ENCODE peak calls at places on chromosome 9, in eight cellular contexts. One of them, this sample, is unnamed.

GRCh38 chr9:86766912-86767311 is 180.4 kb downstream of the GAS1 start:
- DNase-seq in spleen: no peak
- DNase-seq in GM23338: no peak
- DNase-seq in ovary: no peak
- DNase-seq in H9: no peak
- DNase-seq in upper lobe of left lung: no peak
- DNase-seq in fibroblast of lung: peak; percentile 97
- DNase-seq in A549: no peak
- DNase-seq in this sample: no peak

GRCh38 chr9:132622144-132622543 is 39.7 kb downstream of the BARHL1 start:
- DNase-seq in spleen: no peak
- DNase-seq in H9: no peak
- DNase-seq in GM23338: no peak
- DNase-seq in fibroblast of lung: peak; percentile 55
- DNase-seq in A549: no peak
- DNase-seq in upper lobe of left lung: no peak
- DNase-seq in ovary: no peak
- DNase-seq in this sample: peak; percentile 53

GRCh38 chr9:117043159-117043558 is 356.1 kb downstream of the TRIM32 start:
- DNase-seq in fibroblast of lung: no peak
- DNase-seq in H9: no peak
- DNase-seq in upper lobe of left lung: no peak
- DNase-seq in ovary: no peak
- DNase-seq in A549: no peak
- DNase-seq in spleen: no peak
- DNase-seq in GM23338: no peak
- DNase-seq in this sample: no peak

GRCh38 chr9:91359734-91360470 is 1.8 kb downstream of the AUH start:
- DNase-seq in H9: no peak
- DNase-seq in fibroblast of lung: no peak
- DNase-seq in GM23338: no peak
- DNase-seq in A549: no peak
- DNase-seq in ovary: no peak
- DNase-seq in upper lobe of left lung: no peak
- DNase-seq in spleen: no peak
- DNase-seq in this sample: peak; percentile 33

GRCh38 chr9:137267933-137268355 is 9.6 kb upstream of the TOR4A start:
- DNase-seq in ovary: no peak
- DNase-seq in upper lobe of left lung: no peak
- DNase-seq in GM23338: no peak
- DNase-seq in H9: no peak
- DNase-seq in spleen: peak; percentile 73
- DNase-seq in A549: no peak
- DNase-seq in fibroblast of lung: no peak
- DNase-seq in this sample: no peak

GRCh38 chr9:119224431-119224830 is 144.8 kb downstream of the BRINP1 start:
- DNase-seq in ovary: no peak
- DNase-seq in upper lobe of left lung: no peak
- DNase-seq in A549: no peak
- DNase-seq in spleen: no peak
- DNase-seq in H9: no peak
- DNase-seq in GM23338: no peak
- DNase-seq in fibroblast of lung: no peak
- DNase-seq in this sample: no peak

GRCh38 chr9:105643795-105644194 is 18.5 kb upstream of the TAL2 start:
- DNase-seq in GM23338: no peak
- DNase-seq in spleen: no peak
- DNase-seq in ovary: no peak
- DNase-seq in upper lobe of left lung: no peak
- DNase-seq in H9: no peak
- DNase-seq in A549: no peak
- DNase-seq in fibroblast of lung: no peak
- DNase-seq in this sample: no peak

GRCh38 chr9:80605129-80605528 is 1033.4 kb downstream of the TLE4 start:
- DNase-seq in spleen: no peak
- DNase-seq in fibroblast of lung: peak; percentile 57
- DNase-seq in A549: peak; percentile 35
- DNase-seq in upper lobe of left lung: no peak
- DNase-seq in GM23338: peak; percentile 62
- DNase-seq in ovary: no peak
- DNase-seq in H9: no peak
- DNase-seq in this sample: no peak

GRCh38 chr9:120542701-120543490 is 37.1 kb downstream of the CDK5RAP2 start:
- DNase-seq in upper lobe of left lung: no peak
- DNase-seq in GM23338: no peak
- DNase-seq in ovary: no peak
- DNase-seq in spleen: no peak
- DNase-seq in H9: no peak
- DNase-seq in A549: no peak
- DNase-seq in fibroblast of lung: peak; percentile 8
- DNase-seq in this sample: no peak

GRCh38 chr9:18855636-18856035 is 177.4 kb downstream of the SAXO1 start:
- DNase-seq in ovary: no peak
- DNase-seq in H9: no peak
- DNase-seq in GM23338: no peak
- DNase-seq in upper lobe of left lung: no peak
- DNase-seq in A549: no peak
- DNase-seq in fibroblast of lung: peak; percentile 43
- DNase-seq in spleen: no peak
- DNase-seq in this sample: no peak

GRCh38 chr9:136403915-136404800 is 4.2 kb upstream of the SNAPC4 start:
- DNase-seq in GM23338: no peak
- DNase-seq in upper lobe of left lung: peak; percentile 72
- DNase-seq in A549: no peak
- DNase-seq in H9: no peak
- DNase-seq in spleen: peak; percentile 80
- DNase-seq in fibroblast of lung: no peak
- DNase-seq in ovary: no peak
- DNase-seq in this sample: no peak

GRCh38 chr9:110129460-110129859 is 78.5 kb downstream of the C9orf152 start:
- DNase-seq in spleen: no peak
- DNase-seq in H9: no peak
- DNase-seq in A549: no peak
- DNase-seq in ovary: no peak
- DNase-seq in fibroblast of lung: no peak
- DNase-seq in upper lobe of left lung: no peak
- DNase-seq in GM23338: no peak
- DNase-seq in this sample: no peak
- H3K4me1 ChIP-seq in spleen: peaks cover 69% of the 10 kb centered on the region
- H3K4me1 ChIP-seq in H9: peaks cover 45% of the 10 kb centered on the region
- H3K4me1 ChIP-seq in A549: peaks cover 64% of the 10 kb centered on the region
- H3K4me1 ChIP-seq in ovary: peaks cover 27% of the 10 kb centered on the region
- H3K4me1 ChIP-seq in fibroblast of lung: peaks cover 55% of the 10 kb centered on the region
- H3K4me1 ChIP-seq in upper lobe of left lung: peaks cover 60% of the 10 kb centered on the region
- H3K4me1 ChIP-seq in GM23338: peaks cover 69% of the 10 kb centered on the region
- H3K4me1 ChIP-seq in this sample: peaks cover 86% of the 10 kb centered on the region

GRCh38 chr9:34197280-34197679 is 18.4 kb downstream of the UBAP1 start:
- DNase-seq in fibroblast of lung: no peak
- DNase-seq in spleen: no peak
- DNase-seq in GM23338: no peak
- DNase-seq in ovary: no peak
- DNase-seq in H9: no peak
- DNase-seq in upper lobe of left lung: no peak
- DNase-seq in A549: no peak
- DNase-seq in this sample: no peak
- H3K4me1 ChIP-seq in fibroblast of lung: no peaks in the 10 kb centered on the region
- H3K4me1 ChIP-seq in spleen: peaks cover 6% of the 10 kb centered on the region
- H3K4me1 ChIP-seq in GM23338: peaks cover 13% of the 10 kb centered on the region
- H3K4me1 ChIP-seq in ovary: peaks cover 13% of the 10 kb centered on the region
- H3K4me1 ChIP-seq in H9: peaks cover 6% of the 10 kb centered on the region
- H3K4me1 ChIP-seq in upper lobe of left lung: peaks cover 18% of the 10 kb centered on the region
- H3K4me1 ChIP-seq in A549: peaks cover 22% of the 10 kb centered on the region
- H3K4me1 ChIP-seq in this sample: peaks cover 21% of the 10 kb centered on the region

DNA sequence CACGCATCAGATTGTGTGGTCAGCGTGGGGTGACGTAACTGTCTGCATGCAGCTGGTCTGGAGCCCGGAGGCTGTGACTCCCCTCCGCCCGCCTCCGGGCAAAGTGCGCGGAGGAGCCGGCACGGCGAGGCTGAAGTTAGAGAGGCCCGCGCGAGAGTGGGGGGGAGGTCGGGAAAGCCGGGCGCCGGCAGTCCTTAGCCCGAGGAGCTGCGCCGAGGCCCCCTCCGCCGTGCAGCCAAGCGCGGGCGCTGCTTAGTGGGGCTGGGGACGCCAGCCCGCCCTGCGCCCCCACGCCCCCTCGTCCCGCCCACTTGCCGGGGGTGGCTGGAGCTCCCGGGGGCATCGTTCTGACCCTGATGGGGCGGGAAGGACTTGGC is 422 bp downstream of the NINJ1 start:
- DNase-seq in spleen: peak; percentile 92
- DNase-seq in fibroblast of lung: peak; percentile 89
- DNase-seq in ovary: no peak
- DNase-seq in upper lobe of left lung: peak; percentile 91
- DNase-seq in H9: no peak
- DNase-seq in A549: peak; percentile 54
- DNase-seq in GM23338: peak; percentile 65
- DNase-seq in this sample: peak; percentile 79
- H3K4me1 ChIP-seq in spleen: peaks cover 52% of the 10 kb centered on the region
- H3K4me1 ChIP-seq in fibroblast of lung: peaks cover 17% of the 10 kb centered on the region
- H3K4me1 ChIP-seq in ovary: peaks cover 31% of the 10 kb centered on the region
- H3K4me1 ChIP-seq in upper lobe of left lung: peaks cover 70% of the 10 kb centered on the region
- H3K4me1 ChIP-seq in H9: no peaks in the 10 kb centered on the region
- H3K4me1 ChIP-seq in A549: peaks cover 46% of the 10 kb centered on the region
- H3K4me1 ChIP-seq in GM23338: peaks cover 12% of the 10 kb centered on the region
- H3K4me1 ChIP-seq in this sample: peaks cover 62% of the 10 kb centered on the region

DNA sequence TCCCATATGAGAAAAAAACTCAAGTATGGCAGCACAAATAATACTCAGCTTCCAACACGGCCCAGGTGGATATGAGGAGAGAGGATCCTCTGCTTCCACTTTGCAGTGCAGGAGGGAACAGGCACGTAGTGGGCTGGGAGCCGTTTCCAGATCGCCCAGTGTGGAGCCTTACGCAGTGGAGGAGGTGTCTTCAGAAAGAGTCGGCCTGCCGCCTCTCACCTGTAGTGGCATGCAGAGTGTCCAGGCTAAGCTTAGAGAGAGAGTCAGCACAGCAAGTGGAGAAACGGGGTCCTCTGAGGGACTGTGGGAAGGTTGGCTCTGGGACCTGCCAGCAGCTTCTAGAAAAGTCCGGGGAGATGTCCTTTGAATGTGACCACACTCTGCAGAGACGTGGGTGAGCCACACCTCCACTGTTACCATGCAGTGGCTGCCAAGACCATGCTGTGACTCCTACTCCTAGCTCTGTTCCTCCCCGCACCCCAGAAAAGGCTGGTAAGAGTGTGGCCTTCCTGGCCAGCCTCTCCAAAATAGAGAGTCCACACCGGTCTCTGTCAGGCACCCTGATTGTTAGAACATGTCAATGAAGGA is 3.5 kb upstream of the SEMA4D start:
- DNase-seq in GM23338: no peak
- DNase-seq in upper lobe of left lung: no peak
- DNase-seq in spleen: no peak
- DNase-seq in H9: no peak
- DNase-seq in ovary: no peak
- DNase-seq in fibroblast of lung: no peak
- DNase-seq in A549: no peak
- DNase-seq in this sample: peak; percentile 25
- H3K4me1 ChIP-seq in GM23338: peaks cover 31% of the 10 kb centered on the region
- H3K4me1 ChIP-seq in upper lobe of left lung: peaks cover 28% of the 10 kb centered on the region
- H3K4me1 ChIP-seq in spleen: peaks cover 28% of the 10 kb centered on the region
- H3K4me1 ChIP-seq in H9: peaks cover 14% of the 10 kb centered on the region
- H3K4me1 ChIP-seq in ovary: peaks cover 6% of the 10 kb centered on the region
- H3K4me1 ChIP-seq in fibroblast of lung: no peaks in the 10 kb centered on the region
- H3K4me1 ChIP-seq in A549: peaks cover 10% of the 10 kb centered on the region
- H3K4me1 ChIP-seq in this sample: peaks cover 25% of the 10 kb centered on the region

GRCh38 chr9:131257266-131258025 is 18.9 kb downstream of the FAM78A start:
- DNase-seq in upper lobe of left lung: peak; percentile 29
- DNase-seq in spleen: peak; percentile 81
- DNase-seq in ovary: no peak
- DNase-seq in GM23338: peak; percentile 1
- DNase-seq in A549: no peak
- DNase-seq in H9: no peak
- DNase-seq in fibroblast of lung: no peak
- DNase-seq in this sample: no peak
- H3K4me1 ChIP-seq in upper lobe of left lung: peaks cover 61% of the 10 kb centered on the region
- H3K4me1 ChIP-seq in spleen: peaks cover 32% of the 10 kb centered on the region
- H3K4me1 ChIP-seq in ovary: peaks cover 9% of the 10 kb centered on the region
- H3K4me1 ChIP-seq in GM23338: no peaks in the 10 kb centered on the region
- H3K4me1 ChIP-seq in A549: peaks cover 8% of the 10 kb centered on the region
- H3K4me1 ChIP-seq in H9: no peaks in the 10 kb centered on the region
- H3K4me1 ChIP-seq in fibroblast of lung: peaks cover 10% of the 10 kb centered on the region
- H3K4me1 ChIP-seq in this sample: no peaks in the 10 kb centered on the region

GRCh38 chr9:126517751-126518261 is 95.9 kb upstream of the LMX1B start:
- DNase-seq in A549: no peak
- DNase-seq in ovary: no peak
- DNase-seq in spleen: peak; percentile 6
- DNase-seq in fibroblast of lung: no peak
- DNase-seq in H9: no peak
- DNase-seq in GM23338: no peak
- DNase-seq in upper lobe of left lung: no peak
- DNase-seq in this sample: no peak
- H3K4me1 ChIP-seq in A549: peaks cover 12% of the 10 kb centered on the region
- H3K4me1 ChIP-seq in ovary: no peaks in the 10 kb centered on the region
- H3K4me1 ChIP-seq in spleen: peaks cover 11% of the 10 kb centered on the region
- H3K4me1 ChIP-seq in fibroblast of lung: peaks cover 8% of the 10 kb centered on the region
- H3K4me1 ChIP-seq in H9: no peaks in the 10 kb centered on the region
- H3K4me1 ChIP-seq in GM23338: peaks cover 18% of the 10 kb centered on the region
- H3K4me1 ChIP-seq in upper lobe of left lung: peaks cover 32% of the 10 kb centered on the region
- H3K4me1 ChIP-seq in this sample: peaks cover 24% of the 10 kb centered on the region

DNA sequence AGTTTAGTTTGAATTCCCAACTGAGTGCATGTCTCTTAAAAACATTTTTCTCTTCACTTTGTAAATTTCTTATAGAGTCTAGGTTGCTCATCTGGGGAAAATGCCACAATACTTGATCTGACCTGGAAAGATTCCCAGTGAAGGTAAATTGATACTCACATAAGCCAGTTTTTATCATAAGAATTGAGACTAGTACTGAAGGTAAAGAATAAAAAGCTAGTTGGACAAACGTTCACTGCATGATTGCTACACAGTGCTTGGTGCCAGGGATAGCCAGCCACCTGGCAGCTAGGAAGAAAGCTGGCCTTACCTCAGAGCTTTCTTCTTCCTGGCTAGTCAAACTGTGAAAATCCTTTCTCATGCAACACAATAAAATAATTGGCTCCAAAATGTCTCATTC is 77.1 kb downstream of the MUSK start:
- DNase-seq in upper lobe of left lung: no peak
- DNase-seq in A549: no peak
- DNase-seq in spleen: no peak
- DNase-seq in H9: no peak
- DNase-seq in fibroblast of lung: peak; percentile 38
- DNase-seq in ovary: no peak
- DNase-seq in GM23338: no peak
- DNase-seq in this sample: peak; percentile 66
- H3K4me1 ChIP-seq in upper lobe of left lung: peaks cover 17% of the 10 kb centered on the region
- H3K4me1 ChIP-seq in A549: peaks cover 45% of the 10 kb centered on the region
- H3K4me1 ChIP-seq in spleen: no peaks in the 10 kb centered on the region
- H3K4me1 ChIP-seq in H9: no peaks in the 10 kb centered on the region
- H3K4me1 ChIP-seq in fibroblast of lung: peaks cover 41% of the 10 kb centered on the region
- H3K4me1 ChIP-seq in ovary: peaks cover 11% of the 10 kb centered on the region
- H3K4me1 ChIP-seq in GM23338: peaks cover 6% of the 10 kb centered on the region
- H3K4me1 ChIP-seq in this sample: peaks cover 58% of the 10 kb centered on the region

GRCh38 chr9:20598367-20598766 is 23.9 kb downstream of the MLLT3 start:
- DNase-seq in spleen: no peak
- DNase-seq in A549: no peak
- DNase-seq in H9: no peak
- DNase-seq in fibroblast of lung: no peak
- DNase-seq in upper lobe of left lung: no peak
- DNase-seq in GM23338: no peak
- DNase-seq in ovary: no peak
- DNase-seq in this sample: no peak
- H3K4me1 ChIP-seq in spleen: no peaks in the 10 kb centered on the region
- H3K4me1 ChIP-seq in A549: peaks cover 29% of the 10 kb centered on the region
- H3K4me1 ChIP-seq in H9: peaks cover 4% of the 10 kb centered on the region
- H3K4me1 ChIP-seq in fibroblast of lung: peaks cover 9% of the 10 kb centered on the region
- H3K4me1 ChIP-seq in upper lobe of left lung: peaks cover 13% of the 10 kb centered on the region
- H3K4me1 ChIP-seq in GM23338: peaks cover 6% of the 10 kb centered on the region
- H3K4me1 ChIP-seq in ovary: no peaks in the 10 kb centered on the region
- H3K4me1 ChIP-seq in this sample: peaks cover 42% of the 10 kb centered on the region